ENCODE peak calls at places on chromosomes 4 and X, in nine cellular contexts. One of them, this sample, is unnamed.

GRCh38 chr4:144649646-144650045 is 3.7 kb downstream of the HHIP start:
- DNase-seq in ACHN: no peak
- DNase-seq in activated CD8-positive, alpha-beta memory T cell treated with anti-CD3 and anti-CD28 coated beads, Interleukin-2, amount 50 U/mL, for 48 hours: no peak
- DNase-seq in stimulated activated CD4-positive, alpha-beta T cell treated with anti-CD3 and anti-CD28 coated beads, Interleukin-1b, Interleukin-23, amount 100 ng/mL, for 24 hours: no peak
- DNase-seq in aorta: no peak
- DNase-seq in activated CD4-positive, CD25-positive, alpha-beta regulatory T cell treated with anti-CD3 and anti-CD28 coated beads, Interleukin-2, amount 50 U/mL, for 72 hours: no peak
- DNase-seq in AG10803: no peak
- DNase-seq in ELF-1: no peak
- DNase-seq in glutamatergic neuron: no peak
- DNase-seq in this sample: no peak

GRCh38 chr4:76874176-76874575 is 23.8 kb downstream of the SOWAHB start:
- DNase-seq in ACHN: no peak
- DNase-seq in activated CD8-positive, alpha-beta memory T cell treated with anti-CD3 and anti-CD28 coated beads, Interleukin-2, amount 50 U/mL, for 48 hours: no peak
- DNase-seq in stimulated activated CD4-positive, alpha-beta T cell treated with anti-CD3 and anti-CD28 coated beads, Interleukin-1b, Interleukin-23, amount 100 ng/mL, for 24 hours: no peak
- DNase-seq in aorta: no peak
- DNase-seq in activated CD4-positive, CD25-positive, alpha-beta regulatory T cell treated with anti-CD3 and anti-CD28 coated beads, Interleukin-2, amount 50 U/mL, for 72 hours: no peak
- DNase-seq in AG10803: no peak
- DNase-seq in ELF-1: no peak
- DNase-seq in glutamatergic neuron: no peak
- DNase-seq in this sample: no peak

GRCh38 chr4:702618-703048 is 3.0 kb upstream of the PCGF3 start:
- DNase-seq in ACHN: no peak
- DNase-seq in activated CD8-positive, alpha-beta memory T cell treated with anti-CD3 and anti-CD28 coated beads, Interleukin-2, amount 50 U/mL, for 48 hours: no peak
- DNase-seq in stimulated activated CD4-positive, alpha-beta T cell treated with anti-CD3 and anti-CD28 coated beads, Interleukin-1b, Interleukin-23, amount 100 ng/mL, for 24 hours: no peak
- DNase-seq in aorta: no peak
- DNase-seq in activated CD4-positive, CD25-positive, alpha-beta regulatory T cell treated with anti-CD3 and anti-CD28 coated beads, Interleukin-2, amount 50 U/mL, for 72 hours: no peak
- DNase-seq in AG10803: no peak
- DNase-seq in ELF-1: no peak
- DNase-seq in glutamatergic neuron: no peak
- DNase-seq in this sample: no peak

GRCh38 chr4:157803441-157804168 is 369.2 kb downstream of the GASK1B start:
- DNase-seq in ACHN: no peak
- DNase-seq in activated CD8-positive, alpha-beta memory T cell treated with anti-CD3 and anti-CD28 coated beads, Interleukin-2, amount 50 U/mL, for 48 hours: no peak
- DNase-seq in stimulated activated CD4-positive, alpha-beta T cell treated with anti-CD3 and anti-CD28 coated beads, Interleukin-1b, Interleukin-23, amount 100 ng/mL, for 24 hours: no peak
- DNase-seq in aorta: no peak
- DNase-seq in activated CD4-positive, CD25-positive, alpha-beta regulatory T cell treated with anti-CD3 and anti-CD28 coated beads, Interleukin-2, amount 50 U/mL, for 72 hours: no peak
- DNase-seq in AG10803: no peak
- DNase-seq in ELF-1: no peak
- DNase-seq in glutamatergic neuron: no peak
- DNase-seq in this sample: no peak

GRCh38 chrX:68199062-68199848 is 234.0 kb downstream of the OPHN1 start:
- DNase-seq in ACHN: no peak
- DNase-seq in activated CD8-positive, alpha-beta memory T cell treated with anti-CD3 and anti-CD28 coated beads, Interleukin-2, amount 50 U/mL, for 48 hours: no peak
- DNase-seq in stimulated activated CD4-positive, alpha-beta T cell treated with anti-CD3 and anti-CD28 coated beads, Interleukin-1b, Interleukin-23, amount 100 ng/mL, for 24 hours: no peak
- DNase-seq in aorta: no peak
- DNase-seq in activated CD4-positive, CD25-positive, alpha-beta regulatory T cell treated with anti-CD3 and anti-CD28 coated beads, Interleukin-2, amount 50 U/mL, for 72 hours: no peak
- DNase-seq in AG10803: no peak
- DNase-seq in ELF-1: no peak
- DNase-seq in glutamatergic neuron: no peak
- DNase-seq in this sample: no peak

GRCh38 chr4:153281476-153281875 is 63.0 kb upstream of the MND1 start:
- DNase-seq in ACHN: no peak
- DNase-seq in activated CD8-positive, alpha-beta memory T cell treated with anti-CD3 and anti-CD28 coated beads, Interleukin-2, amount 50 U/mL, for 48 hours: no peak
- DNase-seq in stimulated activated CD4-positive, alpha-beta T cell treated with anti-CD3 and anti-CD28 coated beads, Interleukin-1b, Interleukin-23, amount 100 ng/mL, for 24 hours: no peak
- DNase-seq in aorta: no peak
- DNase-seq in activated CD4-positive, CD25-positive, alpha-beta regulatory T cell treated with anti-CD3 and anti-CD28 coated beads, Interleukin-2, amount 50 U/mL, for 72 hours: no peak
- DNase-seq in AG10803: no peak
- DNase-seq in ELF-1: no peak
- DNase-seq in glutamatergic neuron: no peak
- DNase-seq in this sample: no peak

GRCh38 chr4:72031868-72032619 is at the start of gene NPFFR2:
- DNase-seq in ACHN: peak
- DNase-seq in activated CD8-positive, alpha-beta memory T cell treated with anti-CD3 and anti-CD28 coated beads, Interleukin-2, amount 50 U/mL, for 48 hours: no peak
- DNase-seq in stimulated activated CD4-positive, alpha-beta T cell treated with anti-CD3 and anti-CD28 coated beads, Interleukin-1b, Interleukin-23, amount 100 ng/mL, for 24 hours: no peak
- DNase-seq in aorta: no peak
- DNase-seq in activated CD4-positive, CD25-positive, alpha-beta regulatory T cell treated with anti-CD3 and anti-CD28 coated beads, Interleukin-2, amount 50 U/mL, for 72 hours: no peak
- DNase-seq in AG10803: peak
- DNase-seq in ELF-1: peak
- DNase-seq in glutamatergic neuron: peak
- DNase-seq in this sample: peak

GRCh38 chr4:85769009-85769408 is 294.1 kb downstream of the ARHGAP24 start:
- DNase-seq in ACHN: no peak
- DNase-seq in activated CD8-positive, alpha-beta memory T cell treated with anti-CD3 and anti-CD28 coated beads, Interleukin-2, amount 50 U/mL, for 48 hours: no peak
- DNase-seq in stimulated activated CD4-positive, alpha-beta T cell treated with anti-CD3 and anti-CD28 coated beads, Interleukin-1b, Interleukin-23, amount 100 ng/mL, for 24 hours: no peak
- DNase-seq in aorta: no peak
- DNase-seq in activated CD4-positive, CD25-positive, alpha-beta regulatory T cell treated with anti-CD3 and anti-CD28 coated beads, Interleukin-2, amount 50 U/mL, for 72 hours: no peak
- DNase-seq in AG10803: no peak
- DNase-seq in ELF-1: no peak
- DNase-seq in glutamatergic neuron: no peak
- DNase-seq in this sample: no peak

GRCh38 chr4:56049428-56050212 is 100.9 kb downstream of the CEP135 start:
- DNase-seq in ACHN: peak
- DNase-seq in activated CD8-positive, alpha-beta memory T cell treated with anti-CD3 and anti-CD28 coated beads, Interleukin-2, amount 50 U/mL, for 48 hours: peak
- DNase-seq in stimulated activated CD4-positive, alpha-beta T cell treated with anti-CD3 and anti-CD28 coated beads, Interleukin-1b, Interleukin-23, amount 100 ng/mL, for 24 hours: no peak
- DNase-seq in aorta: peak
- DNase-seq in activated CD4-positive, CD25-positive, alpha-beta regulatory T cell treated with anti-CD3 and anti-CD28 coated beads, Interleukin-2, amount 50 U/mL, for 72 hours: no peak
- DNase-seq in AG10803: no peak
- DNase-seq in ELF-1: peak
- DNase-seq in glutamatergic neuron: peak
- DNase-seq in this sample: peak

GRCh38 chr4:82677327-82677726 is 115.5 kb upstream of the TMEM150C start:
- DNase-seq in ACHN: no peak
- DNase-seq in activated CD8-positive, alpha-beta memory T cell treated with anti-CD3 and anti-CD28 coated beads, Interleukin-2, amount 50 U/mL, for 48 hours: no peak
- DNase-seq in stimulated activated CD4-positive, alpha-beta T cell treated with anti-CD3 and anti-CD28 coated beads, Interleukin-1b, Interleukin-23, amount 100 ng/mL, for 24 hours: no peak
- DNase-seq in aorta: no peak
- DNase-seq in activated CD4-positive, CD25-positive, alpha-beta regulatory T cell treated with anti-CD3 and anti-CD28 coated beads, Interleukin-2, amount 50 U/mL, for 72 hours: no peak
- DNase-seq in AG10803: no peak
- DNase-seq in ELF-1: peak
- DNase-seq in glutamatergic neuron: no peak
- DNase-seq in this sample: no peak

GRCh38 chrX:7072856-7073255 is 74.7 kb upstream of the STS start:
- DNase-seq in ACHN: no peak
- DNase-seq in activated CD8-positive, alpha-beta memory T cell treated with anti-CD3 and anti-CD28 coated beads, Interleukin-2, amount 50 U/mL, for 48 hours: no peak
- DNase-seq in stimulated activated CD4-positive, alpha-beta T cell treated with anti-CD3 and anti-CD28 coated beads, Interleukin-1b, Interleukin-23, amount 100 ng/mL, for 24 hours: no peak
- DNase-seq in aorta: no peak
- DNase-seq in activated CD4-positive, CD25-positive, alpha-beta regulatory T cell treated with anti-CD3 and anti-CD28 coated beads, Interleukin-2, amount 50 U/mL, for 72 hours: no peak
- DNase-seq in AG10803: no peak
- DNase-seq in ELF-1: no peak
- DNase-seq in glutamatergic neuron: no peak
- DNase-seq in this sample: no peak

GRCh38 chr4:108072300-108072699 is 82.6 kb downstream of the HADH start:
- DNase-seq in ACHN: no peak
- DNase-seq in activated CD8-positive, alpha-beta memory T cell treated with anti-CD3 and anti-CD28 coated beads, Interleukin-2, amount 50 U/mL, for 48 hours: no peak
- DNase-seq in stimulated activated CD4-positive, alpha-beta T cell treated with anti-CD3 and anti-CD28 coated beads, Interleukin-1b, Interleukin-23, amount 100 ng/mL, for 24 hours: no peak
- DNase-seq in aorta: no peak
- DNase-seq in activated CD4-positive, CD25-positive, alpha-beta regulatory T cell treated with anti-CD3 and anti-CD28 coated beads, Interleukin-2, amount 50 U/mL, for 72 hours: peak
- DNase-seq in AG10803: no peak
- DNase-seq in ELF-1: no peak
- DNase-seq in glutamatergic neuron: no peak
- DNase-seq in this sample: no peak

GRCh38 chr4:113996599-113997177 is 17.2 kb upstream of the ARSJ start:
- DNase-seq in ACHN: no peak
- DNase-seq in activated CD8-positive, alpha-beta memory T cell treated with anti-CD3 and anti-CD28 coated beads, Interleukin-2, amount 50 U/mL, for 48 hours: no peak
- DNase-seq in stimulated activated CD4-positive, alpha-beta T cell treated with anti-CD3 and anti-CD28 coated beads, Interleukin-1b, Interleukin-23, amount 100 ng/mL, for 24 hours: no peak
- DNase-seq in aorta: no peak
- DNase-seq in activated CD4-positive, CD25-positive, alpha-beta regulatory T cell treated with anti-CD3 and anti-CD28 coated beads, Interleukin-2, amount 50 U/mL, for 72 hours: no peak
- DNase-seq in AG10803: no peak
- DNase-seq in ELF-1: no peak
- DNase-seq in glutamatergic neuron: no peak
- DNase-seq in this sample: no peak